ENCODE peak calls at places on chromosomes 2 and 18, in ten cellular contexts. One of them, this sample, is unnamed.

GRCh38 chr18:8705941-8706544 is 687 bp downstream of the MTCL1 start:
- DNase-seq in amniotic epithelial cell: no peak
- DNase-seq in NCI-H460: no peak
- DNase-seq in heart right ventricle: peak
- DNase-seq in esophagus muscularis mucosa: peak
- DNase-seq in body of pancreas: peak
- DNase-seq in HepG2: no peak
- DNase-seq in HEK293T: no peak
- DNase-seq in effector memory CD8-positive, alpha-beta T cell: no peak
- DNase-seq in RCC 7860: no peak
- DNase-seq in this sample: no peak

GRCh38 chr2:226256709-226257401 is 542.8 kb downstream of the IRS1 start:
- DNase-seq in esophagus muscularis mucosa: no peak
- DNase-seq in RCC 7860: no peak
- DNase-seq in amniotic epithelial cell: no peak
- DNase-seq in effector memory CD8-positive, alpha-beta T cell: no peak
- DNase-seq in NCI-H460: no peak
- DNase-seq in HEK293T: no peak
- DNase-seq in HepG2: no peak
- DNase-seq in heart right ventricle: no peak
- DNase-seq in body of pancreas: no peak
- DNase-seq in this sample: no peak

GRCh38 chr2:49044680-49045079 is 109.6 kb downstream of the FSHR start:
- DNase-seq in RCC 7860: no peak
- DNase-seq in body of pancreas: no peak
- DNase-seq in HEK293T: no peak
- DNase-seq in HepG2: peak
- DNase-seq in esophagus muscularis mucosa: no peak
- DNase-seq in effector memory CD8-positive, alpha-beta T cell: no peak
- DNase-seq in NCI-H460: no peak
- DNase-seq in heart right ventricle: no peak
- DNase-seq in amniotic epithelial cell: peak
- DNase-seq in this sample: no peak

GRCh38 chr2:155372969-155373368 is 674.5 kb downstream of the KCNJ3 start:
- DNase-seq in HEK293T: no peak
- DNase-seq in body of pancreas: no peak
- DNase-seq in effector memory CD8-positive, alpha-beta T cell: no peak
- DNase-seq in heart right ventricle: no peak
- DNase-seq in amniotic epithelial cell: peak
- DNase-seq in RCC 7860: no peak
- DNase-seq in esophagus muscularis mucosa: no peak
- DNase-seq in NCI-H460: peak
- DNase-seq in HepG2: no peak
- DNase-seq in this sample: no peak

GRCh38 chr2:207045531-207045930 is 106.2 kb downstream of the CPO start:
- DNase-seq in esophagus muscularis mucosa: no peak
- DNase-seq in effector memory CD8-positive, alpha-beta T cell: no peak
- DNase-seq in NCI-H460: no peak
- DNase-seq in HEK293T: no peak
- DNase-seq in body of pancreas: no peak
- DNase-seq in heart right ventricle: no peak
- DNase-seq in RCC 7860: no peak
- DNase-seq in amniotic epithelial cell: peak
- DNase-seq in HepG2: no peak
- DNase-seq in this sample: no peak

GRCh38 chr18:44123743-44124142 is 556.9 kb upstream of the SETBP1 start:
- DNase-seq in amniotic epithelial cell: no peak
- DNase-seq in HEK293T: no peak
- DNase-seq in effector memory CD8-positive, alpha-beta T cell: no peak
- DNase-seq in esophagus muscularis mucosa: no peak
- DNase-seq in NCI-H460: no peak
- DNase-seq in HepG2: no peak
- DNase-seq in heart right ventricle: no peak
- DNase-seq in RCC 7860: no peak
- DNase-seq in body of pancreas: no peak
- DNase-seq in this sample: no peak

GRCh38 chr2:230723363-230723762 is 10.7 kb downstream of the CAB39 start:
- DNase-seq in body of pancreas: no peak
- DNase-seq in HepG2: no peak
- DNase-seq in amniotic epithelial cell: peak
- DNase-seq in effector memory CD8-positive, alpha-beta T cell: peak
- DNase-seq in NCI-H460: no peak
- DNase-seq in RCC 7860: no peak
- DNase-seq in esophagus muscularis mucosa: peak
- DNase-seq in heart right ventricle: no peak
- DNase-seq in HEK293T: no peak
- DNase-seq in this sample: no peak

GRCh38 chr2:184597571-184597980 is 753 bp upstream of the ZNF804A start:
- DNase-seq in RCC 7860: no peak
- DNase-seq in amniotic epithelial cell: peak
- DNase-seq in heart right ventricle: no peak
- DNase-seq in HEK293T: peak
- DNase-seq in NCI-H460: no peak
- DNase-seq in esophagus muscularis mucosa: no peak
- DNase-seq in HepG2: no peak
- DNase-seq in effector memory CD8-positive, alpha-beta T cell: no peak
- DNase-seq in body of pancreas: no peak
- DNase-seq in this sample: no peak

GRCh38 chr2:106575955-106576354 is 88.8 kb downstream of the CD8B2 start:
- DNase-seq in amniotic epithelial cell: peak
- DNase-seq in esophagus muscularis mucosa: no peak
- DNase-seq in effector memory CD8-positive, alpha-beta T cell: no peak
- DNase-seq in heart right ventricle: peak
- DNase-seq in body of pancreas: no peak
- DNase-seq in NCI-H460: no peak
- DNase-seq in HEK293T: no peak
- DNase-seq in RCC 7860: no peak
- DNase-seq in HepG2: no peak
- DNase-seq in this sample: no peak

GRCh38 chr2:134657650-134658250 is 61.0 kb downstream of the TMEM163 start:
- DNase-seq in NCI-H460: peak
- DNase-seq in heart right ventricle: no peak
- DNase-seq in HEK293T: no peak
- DNase-seq in body of pancreas: no peak
- DNase-seq in RCC 7860: no peak
- DNase-seq in amniotic epithelial cell: no peak
- DNase-seq in esophagus muscularis mucosa: no peak
- DNase-seq in effector memory CD8-positive, alpha-beta T cell: peak
- DNase-seq in HepG2: peak
- DNase-seq in this sample: no peak

GRCh38 chr2:19120941-19121750 is 237.3 kb downstream of the OSR1 start:
- DNase-seq in RCC 7860: peak
- DNase-seq in effector memory CD8-positive, alpha-beta T cell: no peak
- DNase-seq in NCI-H460: no peak
- DNase-seq in esophagus muscularis mucosa: no peak
- DNase-seq in heart right ventricle: no peak
- DNase-seq in amniotic epithelial cell: peak
- DNase-seq in HepG2: peak
- DNase-seq in HEK293T: no peak
- DNase-seq in body of pancreas: no peak
- DNase-seq in this sample: peak

GRCh38 chr2:8676191-8676914 is 5.5 kb upstream of the ID2 start:
- DNase-seq in amniotic epithelial cell: peak
- DNase-seq in NCI-H460: no peak
- DNase-seq in HepG2: no peak
- DNase-seq in HEK293T: peak
- DNase-seq in effector memory CD8-positive, alpha-beta T cell: no peak
- DNase-seq in esophagus muscularis mucosa: peak
- DNase-seq in RCC 7860: no peak
- DNase-seq in body of pancreas: peak
- DNase-seq in heart right ventricle: peak
- DNase-seq in this sample: peak

GRCh38 chr2:2577366-2577765 is 246.3 kb upstream of the MYT1L start:
- DNase-seq in HEK293T: no peak
- DNase-seq in heart right ventricle: no peak
- DNase-seq in body of pancreas: peak
- DNase-seq in NCI-H460: no peak
- DNase-seq in RCC 7860: no peak
- DNase-seq in esophagus muscularis mucosa: peak
- DNase-seq in effector memory CD8-positive, alpha-beta T cell: no peak
- DNase-seq in amniotic epithelial cell: no peak
- DNase-seq in HepG2: no peak
- DNase-seq in this sample: no peak

GRCh38 chr18:77013777-77014525 is 118.6 kb downstream of the MBP start:
- DNase-seq in HepG2: no peak
- DNase-seq in amniotic epithelial cell: no peak
- DNase-seq in NCI-H460: no peak
- DNase-seq in HEK293T: no peak
- DNase-seq in RCC 7860: no peak
- DNase-seq in esophagus muscularis mucosa: no peak
- DNase-seq in heart right ventricle: peak
- DNase-seq in body of pancreas: no peak
- DNase-seq in effector memory CD8-positive, alpha-beta T cell: no peak
- DNase-seq in this sample: no peak

GRCh38 chr2:176702169-176702568 is 432.9 kb downstream of the MTX2 start:
- DNase-seq in body of pancreas: no peak
- DNase-seq in HepG2: no peak
- DNase-seq in NCI-H460: no peak
- DNase-seq in esophagus muscularis mucosa: no peak
- DNase-seq in effector memory CD8-positive, alpha-beta T cell: no peak
- DNase-seq in amniotic epithelial cell: no peak
- DNase-seq in HEK293T: no peak
- DNase-seq in heart right ventricle: peak
- DNase-seq in RCC 7860: no peak
- DNase-seq in this sample: no peak

GRCh38 chr2:151849413-151850010 is 21.3 kb upstream of the ARL5A start:
- DNase-seq in heart right ventricle: no peak
- DNase-seq in HEK293T: no peak
- DNase-seq in esophagus muscularis mucosa: no peak
- DNase-seq in RCC 7860: no peak
- DNase-seq in body of pancreas: no peak
- DNase-seq in HepG2: peak
- DNase-seq in NCI-H460: no peak
- DNase-seq in effector memory CD8-positive, alpha-beta T cell: no peak
- DNase-seq in amniotic epithelial cell: no peak
- DNase-seq in this sample: no peak

GRCh38 chr2:175807031-175807873 is 194.8 kb downstream of the LNPK start:
- DNase-seq in heart right ventricle: no peak
- DNase-seq in HepG2: no peak
- DNase-seq in esophagus muscularis mucosa: peak
- DNase-seq in RCC 7860: no peak
- DNase-seq in effector memory CD8-positive, alpha-beta T cell: no peak
- DNase-seq in amniotic epithelial cell: peak
- DNase-seq in HEK293T: peak
- DNase-seq in body of pancreas: no peak
- DNase-seq in NCI-H460: no peak
- DNase-seq in this sample: no peak

This sample was measured in GM04504.